ENCODE peak calls at places on chromosome 1, in seven cellular contexts. V is mesothelial cell of epicardium; K is activated CD4-positive, alpha-beta T cell treated with anti-CD3 and anti-CD28 coated beads for 4 hours; L is activated naive CD4-positive, alpha-beta T cell; R is AG10803; D is neural crest cell; T is Calu3. P is an unnamed sample.
A peak's percentile ranks its signal among the peaks of the same experiment; 100 is the strongest.

GRCh38 chr1:112251766-112252506 is 144.1 kb upstream of the CTTNBP2NL start:
- DNase-seq in L (no peak), K (no peak), V (no peak), D (no peak), T (peak; percentile 68), R (peak; percentile 61), P (peak; percentile 93)

GRCh38 chr1:226603976-226604845 is 55.6 kb downstream of the STUM start:
- DNase-seq in R (peak; percentile 49), D (no peak), L (no peak), V (no peak), K (no peak), T (no peak), P (no peak)

GRCh38 chr1:201720522-201720844 is 108.5 kb upstream of the IPO9 start:
- DNase-seq in V (no peak), R (no peak), K (no peak), D (no peak), T (no peak), L (no peak), P (no peak)

GRCh38 chr1:1619917-1620361 is 4.6 kb downstream of the MIB2 start:
- DNase-seq in K (no peak), D (no peak), L (no peak), V (no peak), T (no peak), R (no peak), P (no peak)

GRCh38 chr1:199550384-199551067 is 477.0 kb upstream of the NR5A2 start:
- DNase-seq in K (no peak), V (no peak), L (no peak), R (peak; percentile 13), T (no peak), D (no peak), P (no peak)

GRCh38 chr1:116431870-116432500 is 58.9 kb downstream of the ATP1A1 start:
- DNase-seq in R (no peak), D (no peak), V (no peak), L (no peak), K (no peak), T (no peak), P (no peak)

GRCh38 chr1:40612345-40612831 is 53.1 kb downstream of the RIMS3 start:
- DNase-seq in V (no peak), T (peak; percentile 71), D (peak; percentile 74), K (peak; percentile 78), R (peak; percentile 46), L (peak; percentile 5), P (peak; percentile 48)

GRCh38 chr1:89812992-89813391 is 7.8 kb upstream of the LRRC8D start:
- DNase-seq in V (no peak), K (no peak), R (peak; percentile 58), T (no peak), L (no peak), D (no peak), P (no peak)

GRCh38 chr1:159012495-159012894 is 2.8 kb downstream of the IFI16 start:
- DNase-seq in L (no peak), T (no peak), R (peak; percentile 26), V (no peak), D (no peak), K (peak; percentile 51), P (no peak)

GRCh38 chr1:39105841-39106765 is 80.0 kb downstream of the NDUFS5 start:
- DNase-seq in R (peak; percentile 38), K (peak; percentile 47), D (peak; percentile 30), T (peak; percentile 20), V (no peak), L (no peak), P (no peak)

GRCh38 chr1:246051909-246052518 is 455.1 kb downstream of the SMYD3 start:
- DNase-seq in R (no peak), V (no peak), L (no peak), K (no peak), D (no peak), T (no peak), P (no peak)

GRCh38 chr1:230207598-230207997 is 140.6 kb downstream of the GALNT2 start:
- DNase-seq in K (no peak), V (no peak), L (no peak), T (no peak), R (no peak), D (no peak), P (no peak)

GRCh38 chr1:155037851-155038441 is 4.3 kb downstream of the DCST1 start:
- DNase-seq in K (no peak), V (no peak), R (no peak), D (no peak), T (no peak), L (no peak), P (no peak)

GRCh38 chr1:208235983-208236761 is 8.0 kb downstream of the PLXNA2 start:
- DNase-seq in V (no peak), K (no peak), R (peak; percentile 76), T (peak; percentile 34), L (no peak), D (no peak), P (no peak)

GRCh38 chr1:159938221-159938852 is 7.1 kb downstream of the IGSF9 start:
- DNase-seq in D (no peak), V (no peak), L (no peak), T (no peak), K (no peak), R (no peak), P (no peak)

GRCh38 chr1:12333036-12333785 is 103.4 kb downstream of the VPS13D start:
- DNase-seq in D (no peak), V (no peak), R (peak; percentile 69), T (no peak), K (no peak), L (no peak), P (no peak)

GRCh38 chr1:160031368-160032164 is at the start of gene PIGM:
- DNase-seq in R (peak; percentile 80), D (peak; percentile 87), V (peak; percentile 87), T (peak; percentile 98), K (peak; percentile 91), L (peak; percentile 69), P (peak; percentile 93)

GRCh38 chr1:244414543-244414942 is 37.2 kb downstream of the ADSS2 start:
- DNase-seq in D (no peak), L (no peak), V (no peak), T (no peak), R (peak; percentile 66), K (no peak), P (no peak)

GRCh38 chr1:196997428-196997827 is 20.1 kb downstream of the CFHR5 start:
- DNase-seq in D (no peak), L (no peak), T (no peak), K (no peak), V (no peak), R (peak; percentile 74), P (no peak)

GRCh38 chr1:201166964-201167624 is 12.8 kb upstream of the TMEM9 start:
- DNase-seq in K (no peak), V (no peak), D (no peak), T (no peak), L (no peak), R (no peak), P (no peak)

GRCh38 chr1:37317870-37318431 is 156.4 kb upstream of the ZC3H12A start:
- DNase-seq in L (no peak), R (no peak), K (no peak), V (no peak), T (no peak), D (no peak), P (no peak)

GRCh38 chr1:36787312-36787711 is 247.0 kb downstream of the GRIK3 start:
- DNase-seq in T (no peak), V (no peak), D (no peak), K (no peak), R (no peak), L (no peak), P (no peak)

GRCh38 chr1:24119859-24120756 is 8.2 kb upstream of the MYOM3 start:
- DNase-seq in L (no peak), D (no peak), K (no peak), R (peak; percentile 46), V (no peak), T (no peak), P (no peak)

P was measured in HCT116.